ENCODE peak calls at places on chromosomes 13 and 19, in six cellular contexts. H is vagina, K is kidney, R is neural progenitor cell, M is transverse colon, P is esophagus squamous epithelium. J is an unnamed sample.

GRCh38 chr13:48643159-48643558 is 10.6 kb upstream of the CYSLTR2 start:
- DNase-seq in H (no peak), P (no peak), K (no peak), M (no peak), R (no peak), J (no peak)

GRCh38 chr13:110062077-110062776 is 244.7 kb downstream of the COL4A1 start:
- DNase-seq in H (no peak), P (no peak), R (no peak), M (no peak), K (peak; percentile 81), J (peak; percentile 50)

GRCh38 chr19:55165952-55166529 is 372 bp downstream of the DNAAF3 start:
- DNase-seq in H (no peak), M (peak; percentile 68), R (peak; percentile 97), P (no peak), K (peak; percentile 84), J (peak; percentile 74)

GRCh38 chr13:54484166-54484565 is 1455.6 kb downstream of the OLFM4 start:
- DNase-seq in R (no peak), M (no peak), H (no peak), P (no peak), K (no peak), J (no peak)

GRCh38 chr13:69234171-69234570 is 873.5 kb upstream of the ATXN8OS start:
- DNase-seq in H (no peak), M (no peak), R (no peak), K (no peak), P (no peak), J (no peak)

GRCh38 chr19:57004418-57004817 is 115.4 kb upstream of the USP29 start:
- DNase-seq in P (no peak), R (no peak), H (no peak), M (no peak), K (no peak), J (no peak)

GRCh38 chr19:13398780-13399726 is 107.2 kb downstream of the CACNA1A start:
- DNase-seq in K (no peak), H (no peak), R (no peak), M (no peak), P (no peak), J (peak; percentile 97)

GRCh38 chr19:55406869-55407624 is 541 bp downstream of the UBE2S start:
- DNase-seq in M (peak; percentile 51), R (peak; percentile 42), H (no peak), K (peak; percentile 85), P (no peak), J (peak; percentile 70)

GRCh38 chr13:25249001-25249543 is 38.2 kb downstream of the MTMR6 start:
- DNase-seq in M (no peak), R (peak; percentile 53), K (no peak), P (no peak), H (no peak), J (peak; percentile 77)

GRCh38 chr19:8209111-8209964 is at the start of gene CERS4:
- DNase-seq in K (peak; percentile 93), R (peak; percentile 97), M (peak; percentile 76), P (peak; percentile 42), H (no peak), J (peak; percentile 65)

GRCh38 chr13:107716741-107717140 is 498.6 kb downstream of the LIG4 start:
- DNase-seq in P (no peak), M (no peak), H (no peak), K (no peak), R (no peak), J (no peak)

GRCh38 chr13:50255639-50256038 is 240.4 kb downstream of the KCNRG start:
- DNase-seq in K (no peak), M (no peak), R (no peak), P (no peak), H (no peak), J (no peak)

GRCh38 chr19:31555634-31556215 is 206.5 kb upstream of the TSHZ3 start:
- DNase-seq in R (no peak), M (no peak), P (no peak), H (no peak), K (no peak), J (no peak)

GRCh38 chr13:88136098-88136790 is 465.1 kb downstream of the SLITRK5 start:
- DNase-seq in P (no peak), R (no peak), M (no peak), H (no peak), K (peak; percentile 62), J (no peak)

GRCh38 chr19:11164879-11165406 is 9.4 kb upstream of the SPC24 start:
- DNase-seq in K (peak; percentile 91), P (no peak), M (peak; percentile 70), R (no peak), H (no peak), J (peak; percentile 80)

GRCh38 chr13:113506025-113506685 is 15.6 kb upstream of the DCUN1D2 start:
- DNase-seq in H (no peak), P (no peak), R (no peak), M (no peak), K (no peak), J (no peak)

GRCh38 chr19:21751379-21751778 is 16.0 kb downstream of the ZNF100 start:
- DNase-seq in H (no peak), M (no peak), K (no peak), P (no peak), R (no peak), J (peak; percentile 48)

GRCh38 chr13:40252241-40252640 is 414.2 kb downstream of the FOXO1 start:
- DNase-seq in M (no peak), K (no peak), P (no peak), H (no peak), R (no peak), J (no peak)

GRCh38 chr13:40247845-40248244 is 418.6 kb downstream of the FOXO1 start:
- DNase-seq in H (no peak), P (no peak), K (no peak), R (no peak), M (no peak), J (peak; percentile 35)

GRCh38 chr13:40254394-40254793 is 412.0 kb downstream of the FOXO1 start:
- DNase-seq in P (no peak), R (no peak), M (no peak), K (no peak), H (no peak), J (no peak)

GRCh38 chr13:40255551-40255950 is 410.9 kb downstream of the FOXO1 start:
- DNase-seq in P (no peak), K (no peak), R (no peak), H (no peak), M (no peak), J (no peak)

DNA sequence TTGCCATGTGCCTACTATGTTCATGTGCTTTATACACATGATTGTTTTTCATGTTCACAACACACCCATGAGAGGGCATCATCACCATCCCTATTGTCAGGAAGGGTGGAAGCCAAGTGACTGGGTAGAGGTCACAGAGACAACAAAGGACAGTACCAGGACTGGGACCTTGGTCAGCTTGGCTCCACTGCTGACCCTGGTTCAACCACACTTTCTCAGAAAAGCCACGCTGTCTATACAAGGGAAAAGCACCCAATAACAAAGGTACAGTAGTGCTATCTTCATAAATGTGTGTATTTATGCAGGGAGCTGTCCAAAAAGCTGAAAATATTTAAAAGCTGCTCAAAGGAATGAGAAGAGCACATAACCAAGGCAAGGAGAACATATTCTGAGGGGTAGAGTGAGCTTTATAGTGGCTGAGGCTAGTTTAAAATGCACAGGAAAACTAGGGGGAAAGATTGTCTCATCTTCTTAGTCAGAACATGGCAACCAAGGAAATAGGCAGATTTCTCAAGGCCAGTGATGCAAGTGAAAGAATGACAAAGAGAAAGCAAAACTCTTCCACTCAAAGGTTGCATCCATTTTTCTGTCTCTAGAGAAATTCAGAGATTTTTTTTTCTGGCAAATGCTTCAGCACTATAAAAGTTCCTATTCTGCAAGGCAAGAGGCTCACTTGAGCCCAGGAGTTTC is 415.0 kb downstream of the FOXO1 start:
- DNase-seq in P (no peak), H (no peak), K (no peak), M (no peak), R (no peak), J (peak; percentile 59)
- TF ChIP-seq CTCF in P (no peak), H (no peak), K (no peak), M (no peak), R (no peak), J (no peak)

GRCh38 chr19:18761531-18762110 is 29.5 kb downstream of the COMP start:
- DNase-seq in H (no peak), M (no peak), R (no peak), K (peak; percentile 69), P (no peak), J (no peak)

GRCh38 chr19:18763674-18764590 is 27.2 kb downstream of the COMP start:
- DNase-seq in R (no peak), H (no peak), P (no peak), M (no peak), K (peak; percentile 92), J (peak; percentile 93)

GRCh38 chr19:18764591-18765051 is 26.5 kb downstream of the COMP start:
- DNase-seq in P (no peak), H (no peak), K (no peak), M (no peak), R (no peak), J (no peak)

GRCh38 chr19:18760440-18761383 is 30.4 kb downstream of the COMP start:
- DNase-seq in M (no peak), H (no peak), R (no peak), K (peak; percentile 71), P (no peak), J (no peak)

GRCh38 chr19:18762125-18763023 is 28.7 kb downstream of the COMP start:
- DNase-seq in M (peak; percentile 87), K (peak; percentile 96), R (no peak), P (no peak), H (no peak), J (peak; percentile 48)
- H3K4me3 ChIP-seq in M (no peak overlapping the region), K (no peak overlapping the region), R (no peak overlapping the region), P (no peak overlapping the region), H (no peak overlapping the region), J (no peak overlapping the region)

DNA sequence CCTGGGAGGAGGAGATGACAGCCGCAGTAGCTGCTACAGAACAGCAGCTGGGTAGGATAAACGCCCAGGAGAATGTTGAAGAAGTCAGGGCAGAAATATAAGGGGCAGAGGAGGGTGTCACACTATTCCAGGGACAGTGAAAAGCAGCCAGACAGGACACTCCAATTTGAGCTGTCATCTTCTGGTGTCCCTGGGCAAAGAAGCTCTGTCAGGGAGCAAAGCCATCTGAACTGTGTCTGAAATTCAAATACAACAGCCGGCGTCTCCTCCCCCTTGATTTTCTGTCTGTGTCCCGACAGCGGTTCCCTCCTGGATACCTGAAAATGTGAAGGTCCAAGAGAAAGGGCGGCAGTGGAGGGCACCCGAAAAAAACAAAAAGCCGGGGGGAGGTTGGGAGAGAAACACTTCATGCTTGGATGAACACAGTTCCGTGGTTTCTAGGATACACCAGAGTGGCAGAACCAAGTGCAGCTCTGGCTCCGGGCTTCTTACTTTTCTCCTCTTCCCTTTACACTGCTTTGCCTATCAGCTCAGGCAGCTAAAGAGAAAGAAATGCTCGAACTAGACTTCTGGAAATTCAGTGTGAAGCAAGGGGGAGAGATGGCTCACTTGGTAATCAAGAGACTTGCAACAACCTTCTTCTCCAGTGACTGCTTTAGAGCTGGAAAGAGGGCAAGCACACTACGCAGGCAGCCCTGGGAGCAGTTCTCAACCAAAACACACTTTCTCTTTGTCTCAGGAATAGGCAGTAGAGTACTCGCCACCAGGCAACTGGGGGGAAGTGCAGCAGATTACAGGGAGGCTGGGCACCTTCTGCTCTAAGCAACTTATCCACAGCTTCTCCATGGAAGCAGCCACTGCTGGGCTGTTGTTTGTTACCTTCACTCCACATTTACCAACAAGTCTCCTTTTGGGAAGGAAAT is 465.6 kb downstream of the ITGBL1 start:
- DNase-seq in P (no peak), K (no peak), M (no peak), R (peak; percentile 40), H (no peak), J (peak; percentile 9)
- TF ChIP-seq CTCF in P (no peak), K (no peak), M (no peak), R (no peak), H (no peak), J (no peak)

DNA sequence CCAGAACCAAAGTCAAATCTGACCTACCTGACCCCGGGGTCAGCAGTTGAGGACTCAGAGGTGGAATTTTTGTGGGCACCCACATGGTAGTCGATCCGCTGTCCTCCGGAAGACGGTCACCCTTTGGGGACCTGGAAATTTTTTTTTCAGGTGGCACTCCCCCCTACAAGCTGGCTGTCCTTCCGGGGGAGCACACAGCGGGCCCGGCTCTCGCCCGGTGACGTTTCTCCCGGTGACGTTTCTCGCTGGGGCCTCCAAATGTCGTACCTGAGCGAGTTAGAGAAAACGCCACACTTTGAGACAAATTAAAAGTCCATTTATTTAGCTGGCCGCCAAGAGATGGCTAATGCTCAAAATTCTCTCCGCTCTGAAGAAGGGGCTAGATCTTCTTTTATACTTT is 48.8 kb downstream of the ZFP14 start:
- DNase-seq in P (no peak), R (no peak), M (no peak), K (no peak), H (no peak), J (no peak)
- H3K4me3 ChIP-seq in P (no peak overlapping the region), R (peak overlapping the region; percentile 75), M (no peak overlapping the region), K (peak overlapping the region; percentile 93), H (no peak overlapping the region), J (no peak overlapping the region)